ENCODE peak calls at places on chromosomes 5 and 9, in five cellular contexts. J is stimulated activated CD8-positive, alpha-beta memory T cell treated with anti-CD3 and anti-CD28 coated beads, Interleukin-7, amount 100 ng/mL, for 1 hour; K is HCEC 1CT; I is RWPE1; V is fibroblast of pulmonary artery. C is an unnamed sample.

GRCh38 chr5:112403069-112403468 is 16.0 kb downstream of the EPB41L4A start:
- DNase-seq in V (no peak), K (no peak), J (no peak), I (no peak), C (no peak)

GRCh38 chr5:177194278-177194677 is 60.7 kb downstream of the NSD1 start:
- DNase-seq in J (no peak), V (peak; percentile 95), I (peak; percentile 86), K (peak; percentile 92), C (no peak)

GRCh38 chr5:140084466-140084865 is 29.4 kb upstream of the PURA start:
- DNase-seq in K (no peak), J (no peak), V (no peak), I (no peak), C (no peak)

GRCh38 chr9:33139421-33140228 is 27.5 kb downstream of the B4GALT1 start:
- DNase-seq in J (no peak), V (peak; percentile 95), I (no peak), K (peak; percentile 86), C (peak; percentile 91)

GRCh38 chr5:60794691-60795090 is 49.4 kb downstream of the ELOVL7 start:
- DNase-seq in J (no peak), V (no peak), K (no peak), I (no peak), C (no peak)

GRCh38 chr5:143002459-143003327 is 232.5 kb downstream of the ARHGAP26 start:
- DNase-seq in V (peak; percentile 99), K (peak; percentile 75), J (no peak), I (peak; percentile 30), C (peak; percentile 57)

GRCh38 chr5:169757016-169757415 is 119.9 kb downstream of the DOCK2 start:
- DNase-seq in I (no peak), V (no peak), J (no peak), K (no peak), C (no peak)

GRCh38 chr5:58235279-58235678 is 224.6 kb downstream of the PLK2 start:
- DNase-seq in J (no peak), V (peak; percentile 82), I (peak; percentile 24), K (peak; percentile 74), C (no peak)

GRCh38 chr9:125025584-125025983 is 84.7 kb upstream of the GOLGA1 start:
- DNase-seq in K (no peak), I (no peak), V (no peak), J (no peak), C (no peak)

GRCh38 chr5:76788362-76788761 is 30.5 kb upstream of the F2RL1 start:
- DNase-seq in K (no peak), V (no peak), I (no peak), J (no peak), C (no peak)

GRCh38 chr5:171783051-171783450 is 2.6 kb upstream of the SMIM23 start:
- DNase-seq in J (no peak), K (peak; percentile 45), I (peak; percentile 41), V (peak; percentile 41), C (no peak)

GRCh38 chr5:59988396-59988795 is 94.9 kb upstream of the PDE4D start:
- DNase-seq in V (no peak), K (no peak), J (no peak), I (no peak), C (no peak)

GRCh38 chr5:66554211-66554610 is 42.0 kb upstream of the MAST4 start:
- DNase-seq in I (peak; percentile 91), V (peak; percentile 63), K (no peak), J (no peak), C (no peak)

GRCh38 chr9:69193685-69194032 is 19.6 kb downstream of the TJP2 start:
- DNase-seq in K (no peak), J (no peak), V (no peak), I (no peak), C (peak; percentile 45)

GRCh38 chr5:820245-820644 is 30.5 kb downstream of the ZDHHC11 start:
- DNase-seq in V (no peak), K (no peak), I (no peak), J (no peak), C (no peak)

GRCh38 chr9:69549310-69550202 is 122.6 kb downstream of the APBA1 start:
- DNase-seq in V (peak; percentile 64), J (no peak), I (peak; percentile 72), K (peak; percentile 54), C (peak; percentile 50)

GRCh38 chr9:116049506-116049905 is 104.1 kb upstream of the PAPPA start:
- DNase-seq in K (no peak), V (no peak), J (no peak), I (no peak), C (no peak)

C was measured in NCI-H82.